ENCODE peak calls at places on chromosome X, in six cellular contexts. One of them, this sample, is unnamed.

GRCh38 chrX:38717871-38718270 is 83.4 kb upstream of the MID1IP1 start:
- DNase-seq in GM13976: peak
- DNase-seq in neural progenitor cell: peak
- DNase-seq in GM12865: peak
- DNase-seq in progenitor cell of endocrine pancreas: no peak
- DNase-seq in lower lobe of right lung: no peak
- DNase-seq in this sample: peak

GRCh38 chrX:104282326-104282725 is 27.6 kb upstream of the ESX1 start:
- DNase-seq in GM13976: no peak
- DNase-seq in neural progenitor cell: no peak
- DNase-seq in GM12865: no peak
- DNase-seq in progenitor cell of endocrine pancreas: no peak
- DNase-seq in lower lobe of right lung: no peak
- DNase-seq in this sample: no peak

GRCh38 chrX:101759000-101759399 is 99.3 kb upstream of the ARMCX2 start:
- DNase-seq in GM13976: no peak
- DNase-seq in neural progenitor cell: peak
- DNase-seq in GM12865: peak
- DNase-seq in progenitor cell of endocrine pancreas: no peak
- DNase-seq in lower lobe of right lung: no peak
- DNase-seq in this sample: no peak

GRCh38 chrX:153969904-153970397 is 1.7 kb downstream of the HCFC1 start:
- DNase-seq in GM13976: no peak
- DNase-seq in neural progenitor cell: no peak
- DNase-seq in GM12865: no peak
- DNase-seq in progenitor cell of endocrine pancreas: no peak
- DNase-seq in lower lobe of right lung: no peak
- DNase-seq in this sample: no peak

GRCh38 chrX:86830685-86831084 is 682.4 kb downstream of the DACH2 start:
- DNase-seq in GM13976: no peak
- DNase-seq in neural progenitor cell: no peak
- DNase-seq in GM12865: no peak
- DNase-seq in progenitor cell of endocrine pancreas: no peak
- DNase-seq in lower lobe of right lung: no peak
- DNase-seq in this sample: no peak

GRCh38 chrX:13373027-13373806 is 53.4 kb upstream of the ATXN3L start:
- DNase-seq in GM13976: no peak
- DNase-seq in neural progenitor cell: no peak
- DNase-seq in GM12865: no peak
- DNase-seq in progenitor cell of endocrine pancreas: no peak
- DNase-seq in lower lobe of right lung: no peak
- DNase-seq in this sample: no peak

GRCh38 chrX:42085836-42086235 is 162.5 kb upstream of the CASK start:
- DNase-seq in GM13976: no peak
- DNase-seq in neural progenitor cell: no peak
- DNase-seq in GM12865: no peak
- DNase-seq in progenitor cell of endocrine pancreas: no peak
- DNase-seq in lower lobe of right lung: no peak
- DNase-seq in this sample: no peak

GRCh38 chrX:107861056-107861455 is 35.4 kb downstream of the MID2 start:
- DNase-seq in GM13976: no peak
- DNase-seq in neural progenitor cell: no peak
- DNase-seq in GM12865: no peak
- DNase-seq in progenitor cell of endocrine pancreas: no peak
- DNase-seq in lower lobe of right lung: no peak
- DNase-seq in this sample: no peak

GRCh38 chrX:105821471-105822081 is 763 bp upstream of the NRK start:
- DNase-seq in GM13976: no peak
- DNase-seq in neural progenitor cell: peak
- DNase-seq in GM12865: no peak
- DNase-seq in progenitor cell of endocrine pancreas: no peak
- DNase-seq in lower lobe of right lung: peak
- DNase-seq in this sample: no peak

GRCh38 chrX:17470136-17470535 is 95.1 kb downstream of the NHS start:
- DNase-seq in GM13976: no peak
- DNase-seq in neural progenitor cell: no peak
- DNase-seq in GM12865: no peak
- DNase-seq in progenitor cell of endocrine pancreas: no peak
- DNase-seq in lower lobe of right lung: no peak
- DNase-seq in this sample: no peak

GRCh38 chrX:1524874-1525582 is 12.0 kb downstream of the P2RY8 start:
- DNase-seq in GM13976: no peak
- DNase-seq in neural progenitor cell: no peak
- DNase-seq in GM12865: no peak
- DNase-seq in progenitor cell of endocrine pancreas: no peak
- DNase-seq in lower lobe of right lung: no peak
- DNase-seq in this sample: no peak

GRCh38 chrX:20951016-20951795 is 423.0 kb upstream of the CNKSR2 start:
- DNase-seq in GM13976: no peak
- DNase-seq in neural progenitor cell: no peak
- DNase-seq in GM12865: no peak
- DNase-seq in progenitor cell of endocrine pancreas: no peak
- DNase-seq in lower lobe of right lung: no peak
- DNase-seq in this sample: no peak

GRCh38 chrX:110415440-110416167 is 57.0 kb downstream of the RTL9 start:
- DNase-seq in GM13976: no peak
- DNase-seq in neural progenitor cell: no peak
- DNase-seq in GM12865: no peak
- DNase-seq in progenitor cell of endocrine pancreas: no peak
- DNase-seq in lower lobe of right lung: no peak
- DNase-seq in this sample: no peak

GRCh38 chrX:23317799-23318724 is 16.6 kb upstream of the PTCHD1 start:
- DNase-seq in GM13976: peak
- DNase-seq in neural progenitor cell: peak
- DNase-seq in GM12865: peak
- DNase-seq in progenitor cell of endocrine pancreas: peak
- DNase-seq in lower lobe of right lung: no peak
- DNase-seq in this sample: peak

GRCh38 chrX:12949205-12949926 is 25.5 kb upstream of the TMSB4X start:
- DNase-seq in GM13976: no peak
- DNase-seq in neural progenitor cell: no peak
- DNase-seq in GM12865: no peak
- DNase-seq in progenitor cell of endocrine pancreas: no peak
- DNase-seq in lower lobe of right lung: no peak
- DNase-seq in this sample: no peak

GRCh38 chrX:17697191-17697590 is 40.1 kb upstream of the SCML1 start:
- DNase-seq in GM13976: no peak
- DNase-seq in neural progenitor cell: no peak
- DNase-seq in GM12865: no peak
- DNase-seq in progenitor cell of endocrine pancreas: no peak
- DNase-seq in lower lobe of right lung: no peak
- DNase-seq in this sample: no peak

GRCh38 chrX:8868070-8868795 is 67.0 kb upstream of the FAM9A start:
- DNase-seq in GM13976: no peak
- DNase-seq in neural progenitor cell: no peak
- DNase-seq in GM12865: no peak
- DNase-seq in progenitor cell of endocrine pancreas: no peak
- DNase-seq in lower lobe of right lung: no peak
- DNase-seq in this sample: no peak

GRCh38 chrX:8867454-8867853 is 66.3 kb upstream of the FAM9A start:
- DNase-seq in GM13976: no peak
- DNase-seq in neural progenitor cell: no peak
- DNase-seq in GM12865: no peak
- DNase-seq in progenitor cell of endocrine pancreas: no peak
- DNase-seq in lower lobe of right lung: no peak
- DNase-seq in this sample: no peak

GRCh38 chrX:8869812-8870211 is 68.6 kb upstream of the FAM9A start:
- DNase-seq in GM13976: no peak
- DNase-seq in neural progenitor cell: no peak
- DNase-seq in GM12865: no peak
- DNase-seq in progenitor cell of endocrine pancreas: no peak
- DNase-seq in lower lobe of right lung: no peak
- DNase-seq in this sample: no peak

GRCh38 chrX:8870411-8870810 is 69.2 kb upstream of the FAM9A start:
- DNase-seq in GM13976: no peak
- DNase-seq in neural progenitor cell: no peak
- DNase-seq in GM12865: no peak
- DNase-seq in progenitor cell of endocrine pancreas: no peak
- DNase-seq in lower lobe of right lung: no peak
- DNase-seq in this sample: no peak

GRCh38 chrX:8868906-8869305 is 67.7 kb upstream of the FAM9A start:
- DNase-seq in GM13976: no peak
- DNase-seq in neural progenitor cell: no peak
- DNase-seq in GM12865: no peak
- DNase-seq in progenitor cell of endocrine pancreas: no peak
- DNase-seq in lower lobe of right lung: no peak
- DNase-seq in this sample: no peak
- TF ChIP-seq CTCF in GM13976: no peak
- TF ChIP-seq CTCF in neural progenitor cell: no peak
- TF ChIP-seq CTCF in GM12865: no peak
- TF ChIP-seq CTCF in progenitor cell of endocrine pancreas: no peak
- TF ChIP-seq CTCF in lower lobe of right lung: no peak
- TF ChIP-seq CTCF in this sample: peak

DNA sequence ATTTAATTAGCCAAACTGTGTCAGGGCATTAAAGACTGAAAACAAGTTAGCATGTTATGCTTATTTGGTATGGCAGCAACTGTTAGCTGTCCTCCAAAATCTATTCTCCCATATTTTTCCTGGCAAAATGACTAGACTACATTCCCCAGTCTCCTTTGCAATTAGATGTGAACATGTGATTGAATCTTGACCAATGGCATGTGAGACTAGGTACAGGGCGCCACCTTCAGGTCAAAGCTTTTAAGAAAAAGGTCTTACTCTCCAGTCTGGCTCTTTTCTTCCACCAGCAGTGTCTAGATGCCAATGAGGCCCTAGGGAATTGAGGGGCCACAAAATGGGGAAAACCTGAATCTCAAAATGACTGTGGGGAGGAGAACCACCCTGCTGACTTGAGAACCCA is 408.2 kb downstream of the SMARCA1 start:
- DNase-seq in GM13976: peak
- DNase-seq in neural progenitor cell: peak
- DNase-seq in GM12865: peak
- DNase-seq in progenitor cell of endocrine pancreas: no peak
- DNase-seq in lower lobe of right lung: no peak
- DNase-seq in this sample: peak
- TF ChIP-seq CTCF in GM13976: peak
- TF ChIP-seq CTCF in neural progenitor cell: peak
- TF ChIP-seq CTCF in GM12865: peak
- TF ChIP-seq CTCF in progenitor cell of endocrine pancreas: peak
- TF ChIP-seq CTCF in lower lobe of right lung: no peak
- TF ChIP-seq CTCF in this sample: peak

DNA sequence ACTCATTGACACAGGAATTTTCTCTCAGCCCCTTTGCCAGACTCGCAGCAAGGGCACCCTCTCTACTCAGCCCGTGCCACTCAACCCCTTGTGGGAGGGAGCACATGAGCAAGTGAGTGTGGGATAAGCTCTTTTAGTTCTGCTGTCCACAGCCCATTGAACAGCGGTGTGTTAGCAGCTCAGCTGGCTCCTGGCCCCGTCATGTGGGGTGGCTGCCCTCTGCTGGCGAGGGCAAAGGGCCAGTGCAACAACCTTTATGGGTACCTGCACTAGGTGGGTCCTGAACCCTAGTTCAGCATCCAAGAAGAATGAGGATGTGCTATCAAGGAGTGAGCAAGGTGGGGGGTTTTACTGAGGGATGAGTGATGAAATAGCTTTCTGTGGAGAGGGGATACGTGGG is 85.0 kb upstream of the ZNF81 start:
- DNase-seq in GM13976: peak
- DNase-seq in neural progenitor cell: peak
- DNase-seq in GM12865: peak
- DNase-seq in progenitor cell of endocrine pancreas: no peak
- DNase-seq in lower lobe of right lung: peak
- DNase-seq in this sample: no peak
- TF ChIP-seq CTCF in GM13976: peak
- TF ChIP-seq CTCF in neural progenitor cell: peak
- TF ChIP-seq CTCF in GM12865: peak
- TF ChIP-seq CTCF in progenitor cell of endocrine pancreas: peak
- TF ChIP-seq CTCF in lower lobe of right lung: peak
- TF ChIP-seq CTCF in this sample: peak

DNA sequence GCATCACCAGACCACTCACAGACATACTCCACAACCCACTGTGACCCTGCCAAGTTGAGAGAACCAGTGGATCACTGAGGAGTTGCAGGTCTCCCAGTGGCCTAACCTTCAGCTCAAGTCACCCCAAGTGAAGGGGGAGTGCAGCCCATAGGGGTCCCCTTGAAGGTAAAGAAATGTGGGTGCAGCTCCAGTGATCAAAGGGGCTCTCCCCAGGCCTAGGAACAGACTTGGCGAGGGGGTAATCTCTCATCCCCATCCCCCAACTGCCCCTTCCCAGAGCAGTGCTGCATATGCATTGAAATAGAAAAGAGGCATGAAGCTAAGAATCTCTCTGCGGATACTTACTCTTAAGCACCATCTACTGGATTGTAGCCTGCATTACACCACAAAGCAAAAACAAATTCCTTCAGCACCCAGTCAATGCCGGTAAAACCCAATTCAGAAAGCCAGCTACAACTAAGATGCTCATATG is 27.0 kb downstream of the MAGEE1 start:
- DNase-seq in GM13976: peak
- DNase-seq in neural progenitor cell: peak
- DNase-seq in GM12865: peak
- DNase-seq in progenitor cell of endocrine pancreas: no peak
- DNase-seq in lower lobe of right lung: no peak
- DNase-seq in this sample: no peak
- TF ChIP-seq CTCF in GM13976: peak
- TF ChIP-seq CTCF in neural progenitor cell: peak
- TF ChIP-seq CTCF in GM12865: peak
- TF ChIP-seq CTCF in progenitor cell of endocrine pancreas: peak
- TF ChIP-seq CTCF in lower lobe of right lung: peak
- TF ChIP-seq CTCF in this sample: peak

This sample was measured in GM13977.